ENCODE peak calls at places on chromosomes 7 and 10, in five cellular contexts. G, P, E, O and V are unnamed samples.
A peak's percentile ranks its signal among the peaks of the same experiment; 100 is the strongest.

GRCh38 chr10:24715246-24715769 is 8.4 kb downstream of the ARHGAP21 start:
- DNase-seq in G (no peak), P (no peak), O (no peak), E (no peak), V (no peak)

GRCh38 chr10:8927705-8928104 is 873.2 kb downstream of the GATA3 start:
- DNase-seq in G (peak; percentile 73), O (no peak), E (no peak), P (no peak), V (no peak)

GRCh38 chr7:49433794-49434193 is 339.6 kb upstream of the VWC2 start:
- DNase-seq in E (no peak), P (no peak), G (no peak), O (no peak), V (no peak)

GRCh38 chr7:82617156-82617555 is 173.6 kb upstream of the CACNA2D1 start:
- DNase-seq in E (no peak), P (no peak), O (no peak), G (no peak), V (no peak)

GRCh38 chr10:63501954-63502353 is 19.2 kb upstream of the REEP3 start:
- DNase-seq in G (no peak), O (no peak), E (no peak), P (no peak), V (no peak)

GRCh38 chr7:65809259-65809981 is 63.5 kb upstream of the VKORC1L1 start:
- DNase-seq in O (no peak), E (no peak), G (no peak), P (no peak), V (no peak)

GRCh38 chr10:97542169-97543024 is 30.2 kb upstream of the ANKRD2 start:
- DNase-seq in G (peak; percentile 96), P (peak; percentile 46), O (peak; percentile 97), E (no peak), V (no peak)

GRCh38 chr10:132450466-132450824 is 53.4 kb downstream of the PWWP2B start:
- DNase-seq in P (no peak), E (no peak), O (no peak), G (no peak), V (no peak)

GRCh38 chr7:15459018-15459621 is 102.7 kb downstream of the AGMO start:
- DNase-seq in P (no peak), O (peak; percentile 28), G (no peak), E (no peak), V (no peak)

GRCh38 chr10:79149662-79150443 is 81.1 kb downstream of the ZMIZ1 start:
- DNase-seq in E (no peak), G (peak; percentile 39), O (peak; percentile 72), P (no peak), V (peak; percentile 36)

GRCh38 chr7:20331912-20332317 is 1.2 kb downstream of the ITGB8 start:
- DNase-seq in G (peak; percentile 35), P (no peak), O (no peak), E (no peak), V (no peak)

GRCh38 chr7:112205348-112206237 is 606 bp downstream of the DOCK4 start:
- DNase-seq in G (peak; percentile 68), P (no peak), O (peak; percentile 76), E (peak; percentile 41), V (peak; percentile 31)

GRCh38 chr7:85185355-85186082 is 1.3 kb downstream of the SEMA3D start:
- DNase-seq in G (peak; percentile 75), P (no peak), E (peak; percentile 15), O (peak; percentile 82), V (no peak)

GRCh38 chr10:87696922-87697714 is 37.4 kb downstream of the PAPSS2 start:
- DNase-seq in G (no peak), E (no peak), O (peak; percentile 25), P (no peak), V (no peak)

GRCh38 chr7:139783647-139784385 is 6.0 kb upstream of the HIPK2 start:
- DNase-seq in G (peak; percentile 57), P (no peak), E (no peak), O (no peak), V (no peak)

GRCh38 chr7:130942211-130942964 is 208.4 kb upstream of the KLF14 start:
- DNase-seq in G (no peak), P (no peak), E (no peak), O (peak; percentile 37), V (no peak)

GRCh38 chr10:83012866-83013265 is 1126.4 kb upstream of the GHITM start:
- DNase-seq in G (peak; percentile 66), P (peak; percentile 2), O (no peak), E (no peak), V (no peak)

DNA sequence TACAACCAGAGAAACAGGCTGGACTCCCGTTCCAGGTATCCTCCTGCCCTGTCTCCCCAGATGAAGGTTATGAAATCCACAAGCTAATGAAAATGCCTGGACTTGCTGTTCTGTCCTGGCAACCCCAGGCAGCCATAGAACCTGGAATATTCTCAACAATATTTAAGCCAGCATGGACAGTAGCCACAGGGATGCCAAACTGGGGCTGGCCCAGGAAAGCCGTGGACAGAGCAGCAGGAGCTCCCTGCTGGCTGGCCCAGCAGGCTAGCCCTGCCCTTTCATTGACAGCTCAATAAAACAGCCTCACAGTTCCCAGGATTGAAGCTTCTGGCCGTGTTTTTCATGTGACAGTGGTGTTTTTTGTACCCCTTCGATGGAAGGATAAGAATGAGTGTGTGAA is 230.6 kb downstream of the BMPER start:
- DNase-seq in G (no peak), E (no peak), O (no peak), P (no peak), V (no peak)
- TF ChIP-seq CTCF in G (no peak), E (no peak), O (no peak), P (no peak), V (no peak)

DNA sequence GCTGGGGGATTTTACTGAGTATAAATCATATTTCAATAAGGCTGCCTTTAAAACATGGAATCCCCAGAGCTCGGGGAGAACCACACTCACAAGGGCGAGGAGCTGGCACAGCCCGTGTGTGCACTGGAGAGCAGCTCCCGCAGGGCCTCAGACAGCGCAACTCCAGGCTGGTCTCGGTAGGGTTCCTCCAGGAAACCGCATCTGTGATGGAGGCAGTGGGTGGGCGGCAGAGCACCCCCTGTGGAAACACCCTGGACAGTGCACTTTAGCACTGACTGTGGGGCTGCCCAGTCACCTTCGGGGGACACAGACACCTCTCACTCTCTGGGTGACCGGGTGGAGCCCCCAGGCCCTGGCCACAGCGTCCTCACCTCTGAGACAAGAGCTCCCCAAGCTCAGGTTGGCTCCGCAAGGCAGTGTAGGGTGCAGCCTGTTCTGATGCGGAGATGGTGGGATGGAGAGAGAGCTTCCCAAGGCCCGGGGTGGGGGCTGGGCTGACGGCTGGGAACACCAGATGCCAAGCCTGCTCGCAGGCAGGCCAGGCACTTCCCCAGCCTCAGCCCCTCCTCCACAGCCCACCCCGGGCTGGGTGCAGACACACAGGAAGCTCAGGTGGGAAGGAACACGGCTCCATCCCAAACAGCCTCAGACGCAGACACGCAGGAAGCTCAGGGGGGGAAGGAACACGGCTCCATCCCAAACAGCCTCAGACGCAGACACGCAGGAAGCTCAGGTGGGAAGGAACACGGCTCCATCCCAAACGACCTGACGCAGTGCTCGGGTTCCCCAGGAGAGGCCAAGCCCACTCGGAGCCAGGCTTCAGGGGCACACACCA is 224.4 kb downstream of the MAD1L1 start:
- DNase-seq in O (no peak), E (peak; percentile 11), G (no peak), P (no peak), V (peak; percentile 10)
- TF ChIP-seq CTCF in O (no peak), E (no peak), G (no peak), P (no peak), V (no peak)

GRCh38 chr7:101208794-101209193 is 8.0 kb upstream of the MOGAT3 start:
- DNase-seq in G (no peak), P (no peak), E (no peak), O (no peak), V (no peak)
- TF ChIP-seq CTCF in G (no peak), P (no peak), E (no peak), O (no peak), V (no peak)

GRCh38 chr10:11285171-11285570 is 267.5 kb downstream of the CELF2 start:
- DNase-seq in O (no peak), G (no peak), E (no peak), P (no peak), V (no peak)
- TF ChIP-seq CTCF in O (peak; percentile 4), G (peak; percentile 21), E (no peak), P (peak; percentile 21), V (no peak)

GRCh38 chr7:44969701-44970494 is 8.9 kb downstream of the MYO1G start:
- DNase-seq in G (no peak), P (no peak), O (no peak), E (no peak), V (no peak)
- TF ChIP-seq CTCF in G (no peak), P (no peak), O (no peak), E (no peak), V (no peak)

GRCh38 chr7:25947669-25948516 is 204.1 kb upstream of the NFE2L3 start:
- DNase-seq in G (no peak), P (no peak), E (no peak), O (no peak), V (no peak)

GRCh38 chr7:25951414-25952276 is 200.4 kb upstream of the NFE2L3 start:
- DNase-seq in O (no peak), E (no peak), G (peak; percentile 60), P (no peak), V (no peak)

GRCh38 chr7:25950488-25951413 is 201.2 kb upstream of the NFE2L3 start:
- DNase-seq in P (no peak), E (peak; percentile 82), O (peak; percentile 63), G (peak; percentile 87), V (peak; percentile 66)

GRCh38 chr7:25952277-25953057 is 199.5 kb upstream of the NFE2L3 start:
- DNase-seq in G (no peak), O (no peak), P (no peak), E (no peak), V (no peak)

DNA sequence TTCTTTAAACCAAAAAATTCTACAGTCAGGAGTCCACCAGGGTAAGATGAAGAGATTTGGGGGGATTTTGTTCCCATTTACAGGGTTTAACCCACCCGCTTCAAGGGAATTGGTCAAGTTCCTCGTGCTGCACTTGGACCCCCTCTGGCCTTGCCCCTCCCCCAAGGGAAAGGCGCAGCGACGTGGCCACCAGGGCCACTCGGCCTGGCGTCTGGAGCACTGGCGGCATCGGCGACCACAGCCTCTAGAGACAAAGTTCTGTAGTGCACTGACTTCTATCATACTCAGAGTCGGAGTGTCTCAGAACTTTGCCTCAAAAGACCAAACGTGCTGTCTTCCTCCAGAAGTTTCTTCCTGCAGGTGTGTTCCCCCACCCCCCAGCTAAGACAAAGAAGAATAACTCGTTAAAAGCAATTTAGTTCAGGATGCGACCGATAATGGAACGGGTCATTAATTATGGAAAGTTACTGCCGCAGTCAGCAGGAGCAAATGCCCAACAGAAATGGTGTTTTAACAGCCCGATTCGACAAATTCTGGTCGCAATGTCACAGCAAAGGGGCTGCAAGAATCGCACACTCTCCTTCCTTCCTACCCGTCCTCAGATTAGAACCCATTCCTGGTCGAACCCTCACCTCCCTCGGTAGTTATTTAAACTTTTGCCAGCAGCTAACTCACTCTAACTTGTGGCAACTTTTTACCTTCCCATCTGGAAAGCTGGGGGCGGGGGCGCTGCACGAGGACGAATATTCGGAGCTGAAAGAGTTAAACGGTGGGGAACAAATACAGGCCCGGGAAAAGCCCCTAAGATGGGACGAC is 202.1 kb upstream of the NFE2L3 start:
- DNase-seq in G (no peak), P (no peak), E (no peak), O (no peak), V (no peak)
- TF ChIP-seq CTCF in G (peak; percentile 7), P (no peak), E (no peak), O (no peak), V (no peak)

GRCh38 chr10:71260622-71261325 is 48.4 kb downstream of the UNC5B start:
- DNase-seq in O (peak; percentile 85), E (no peak), G (no peak), P (no peak), V (no peak)
- TF ChIP-seq CTCF in O (no peak), E (no peak), G (no peak), P (peak; percentile 11), V (no peak)